ENCODE peak calls at places on chromosomes 5 and 9, in nine cellular contexts. L is cerebellar cortex; K is CD8-positive, alpha-beta T cell; S is ELF-1; F is NCI-H1092 treated with DMSO at 0.1 percent for 48 hours; C is heart right ventricle; U is CD4-positive, alpha-beta T cell; W is kidney tubule cell; Y is omental fat pad. V is an unnamed sample.

GRCh38 chr9:123434619-123435240 is 78.7 kb downstream of the CRB2 start:
- DNase-seq in L (no peak), F (no peak), W (no peak), C (no peak), U (no peak), Y (no peak), S (peak; percentile 77), K (no peak), V (no peak)

GRCh38 chr9:111833941-111834340 is 39.2 kb upstream of the SHOC1 start:
- DNase-seq in U (no peak), S (no peak), Y (no peak), K (no peak), W (peak; percentile 52), C (no peak), F (no peak), L (no peak), V (no peak)

GRCh38 chr9:18472915-18473314 is 1.0 kb upstream of the ADAMTSL1 start:
- DNase-seq in K (no peak), W (no peak), L (no peak), C (no peak), Y (no peak), F (peak; percentile 55), U (no peak), S (no peak), V (peak; percentile 32)

GRCh38 chr5:93572101-93572772 is 8.8 kb downstream of the NR2F1-AS1 start:
- DNase-seq in C (no peak), F (no peak), Y (no peak), W (peak; percentile 8), L (no peak), S (peak; percentile 50), K (no peak), U (no peak), V (no peak)

GRCh38 chr5:34743878-34744277 is 87.8 kb downstream of the RAI14 start:
- DNase-seq in W (peak; percentile 88), K (no peak), L (no peak), S (no peak), Y (no peak), C (no peak), F (no peak), U (no peak), V (no peak)

GRCh38 chr9:128124451-128124850 is 3.1 kb downstream of the PTGES2 start:
- DNase-seq in C (peak; percentile 4), L (no peak), Y (no peak), W (no peak), U (no peak), S (no peak), F (no peak), K (no peak), V (no peak)

GRCh38 chr5:67164856-67165523 is 31.6 kb downstream of the CD180 start:
- DNase-seq in L (no peak), C (no peak), F (no peak), W (no peak), U (no peak), K (no peak), S (no peak), Y (no peak), V (no peak)

GRCh38 chr9:113511047-113511521 is 47.6 kb downstream of the RGS3 start:
- DNase-seq in S (no peak), L (peak; percentile 71), U (no peak), F (peak; percentile 78), C (peak; percentile 76), Y (no peak), K (no peak), W (peak; percentile 73), V (no peak)

GRCh38 chr5:108654042-108654441 is 93.7 kb upstream of the FER start:
- DNase-seq in U (no peak), K (no peak), F (no peak), Y (no peak), S (no peak), W (peak; percentile 73), L (no peak), C (no peak), V (no peak)

GRCh38 chr9:131273791-131274673 is 2.3 kb downstream of the FAM78A start:
- DNase-seq in Y (no peak), L (no peak), W (no peak), U (no peak), K (peak; percentile 23), C (no peak), S (no peak), F (no peak), V (no peak)

GRCh38 chr5:171450423-171451246 is 31.2 kb downstream of the FGF18 start:
- DNase-seq in C (peak; percentile 69), F (no peak), S (peak; percentile 49), L (no peak), Y (no peak), U (no peak), K (no peak), W (peak; percentile 75), V (no peak)

GRCh38 chr9:121691890-121692289 is 40.5 kb downstream of the DAB2IP start:
- DNase-seq in U (no peak), S (no peak), K (no peak), Y (no peak), L (no peak), C (no peak), F (no peak), W (no peak), V (no peak)

GRCh38 chr5:43121565-43122484 is 1.1 kb downstream of the ZNF131 start:
- DNase-seq in Y (no peak), W (peak; percentile 71), K (no peak), L (peak; percentile 49), F (peak; percentile 83), S (no peak), U (no peak), C (no peak), V (no peak)

GRCh38 chr5:13003457-13003856 is 941.0 kb downstream of the DNAH5 start:
- DNase-seq in L (no peak), S (no peak), Y (no peak), W (no peak), K (no peak), C (no peak), F (no peak), U (no peak), V (no peak)

GRCh38 chr5:39678533-39678932 is 253.8 kb upstream of the DAB2 start:
- DNase-seq in F (no peak), W (no peak), U (no peak), K (no peak), C (no peak), L (no peak), S (no peak), Y (no peak), V (no peak)

GRCh38 chr5:16659536-16659935 is 42.7 kb upstream of the RETREG1 start:
- DNase-seq in C (no peak), W (no peak), Y (no peak), K (no peak), L (no peak), S (no peak), U (no peak), F (no peak), V (no peak)

GRCh38 chr5:14479143-14479701 is 102.4 kb upstream of the OTULINL start:
- DNase-seq in F (no peak), U (no peak), Y (no peak), K (no peak), C (no peak), W (no peak), S (no peak), L (no peak), V (no peak)

GRCh38 chr9:80649001-80649420 is 1040.3 kb downstream of the TLE1 start:
- DNase-seq in Y (peak; percentile 28), K (no peak), F (no peak), U (no peak), W (peak; percentile 75), C (no peak), S (no peak), L (peak; percentile 37), V (no peak)

GRCh38 chr5:157143127-157143959 is 678 bp upstream of the MED7 start:
- DNase-seq in K (peak; percentile 61), W (peak; percentile 34), S (peak; percentile 59), U (peak; percentile 49), L (peak; percentile 39), F (peak; percentile 47), C (peak; percentile 57), Y (no peak), V (no peak)

GRCh38 chr9:129386812-129387177 is 208.7 kb upstream of the IER5L start:
- DNase-seq in F (no peak), K (no peak), C (no peak), S (no peak), U (no peak), Y (no peak), L (no peak), W (no peak), V (no peak)

GRCh38 chr9:12916037-12916436 is 141.2 kb downstream of the LURAP1L start:
- DNase-seq in C (no peak), U (no peak), S (peak; percentile 55), F (no peak), Y (no peak), K (no peak), W (peak; percentile 68), L (no peak), V (no peak)